ENCODE peak calls at places on chromosomes 13 and 19, in seven cellular contexts. N is esophagus squamous epithelium, W is K562, K is prostate gland, E is heart left ventricle, L is body of pancreas, F is sigmoid colon. B is an unnamed sample.

GRCh38 chr19:23698711-23699520 is 11.9 kb upstream of the ZNF675 start:
- DNase-seq in N (no peak), W (peak), K (no peak), E (no peak), L (peak), F (no peak), B (no peak)

GRCh38 chr13:50226515-50227147 is 211.4 kb downstream of the KCNRG start:
- DNase-seq in N (no peak), W (no peak), K (no peak), E (no peak), L (no peak), F (no peak), B (no peak)

GRCh38 chr13:43020794-43021193 is 2.6 kb upstream of the DNAJC15 start:
- DNase-seq in N (no peak), W (no peak), K (no peak), E (no peak), L (no peak), F (no peak), B (no peak)

GRCh38 chr13:93147946-93148345 is 78.7 kb upstream of the GPC6 start:
- DNase-seq in N (no peak), W (no peak), K (no peak), E (no peak), L (no peak), F (no peak), B (peak)

GRCh38 chr13:33281951-33282595 is 3.5 kb downstream of the STARD13 start:
- DNase-seq in N (no peak), W (no peak), K (no peak), E (no peak), L (no peak), F (no peak), B (no peak)

GRCh38 chr19:2469102-2469914 is 6.6 kb upstream of the GADD45B start:
- DNase-seq in N (no peak), W (no peak), K (no peak), E (no peak), L (no peak), F (no peak), B (peak)

GRCh38 chr13:39462456-39462855 is 140.5 kb downstream of the LHFPL6 start:
- DNase-seq in N (no peak), W (no peak), K (peak), E (no peak), L (no peak), F (no peak), B (no peak)

GRCh38 chr19:52949422-52949821 is 13.3 kb downstream of the ZNF816 start:
- DNase-seq in N (no peak), W (no peak), K (no peak), E (no peak), L (no peak), F (no peak), B (no peak)

GRCh38 chr19:2408247-2408646 is 19.1 kb downstream of the TIMM13 start:
- DNase-seq in N (no peak), W (no peak), K (no peak), E (no peak), L (no peak), F (no peak), B (no peak)

GRCh38 chr13:57443494-57443893 is 188.1 kb upstream of the PCDH17 start:
- DNase-seq in N (no peak), W (no peak), K (no peak), E (no peak), L (no peak), F (no peak), B (no peak)

GRCh38 chr13:60509601-60510386 is 112.8 kb downstream of the TDRD3 start:
- DNase-seq in N (no peak), W (no peak), K (no peak), E (no peak), L (no peak), F (no peak), B (no peak)

GRCh38 chr19:45918721-45919120 is 4.1 kb upstream of the NANOS2 start:
- DNase-seq in N (no peak), W (no peak), K (no peak), E (no peak), L (no peak), F (no peak), B (no peak)

GRCh38 chr19:43966079-43966694 is 15.2 kb downstream of the ZNF221 start:
- DNase-seq in N (no peak), W (no peak), K (no peak), E (no peak), L (no peak), F (no peak), B (no peak)

GRCh38 chr19:57850553-57851017 is 926 bp downstream of the ZNF587 start:
- DNase-seq in N (no peak), W (peak), K (peak), E (no peak), L (peak), F (no peak), B (no peak)

GRCh38 chr13:81480634-81481033 is 1139.7 kb upstream of the SPRY2 start:
- DNase-seq in N (no peak), W (no peak), K (no peak), E (no peak), L (no peak), F (no peak), B (no peak)

GRCh38 chr13:114174529-114174941 is 4.5 kb upstream of the CFAP97D2 start:
- DNase-seq in N (no peak), W (no peak), K (no peak), E (no peak), L (no peak), F (no peak), B (no peak)

GRCh38 chr13:37878921-37879320 is 9.3 kb upstream of the TRPC4 start:
- DNase-seq in N (no peak), W (no peak), K (no peak), E (no peak), L (no peak), F (no peak), B (no peak)

GRCh38 chr13:95391325-95391724 is 90.1 kb upstream of the ABCC4 start:
- DNase-seq in N (no peak), W (no peak), K (no peak), E (no peak), L (no peak), F (no peak), B (no peak)

GRCh38 chr19:50532952-50533351 is 19.2 kb upstream of the ASPDH start:
- DNase-seq in N (no peak), W (no peak), K (no peak), E (no peak), L (no peak), F (no peak), B (no peak)

GRCh38 chr19:19345970-19346369 is 25.3 kb downstream of the MAU2 start:
- DNase-seq in N (no peak), W (no peak), K (no peak), E (no peak), L (no peak), F (no peak), B (no peak)
- TF ChIP-seq POLR2A in N (no peak), W (no peak), K (no peak), E (no peak), L (no peak), F (no peak), B (no peak)

GRCh38 chr19:38705197-38706019 is 38.9 kb downstream of the CAPN12 start:
- DNase-seq in N (no peak), W (no peak), K (no peak), E (no peak), L (no peak), F (no peak), B (no peak)
- TF ChIP-seq POLR2A in N (no peak), W (no peak), K (no peak), E (no peak), L (no peak), F (no peak), B (no peak)

GRCh38 chr19:49339364-49340068 is 4.3 kb downstream of the CD37 start:
- DNase-seq in N (no peak), W (peak), K (peak), E (peak), L (peak), F (peak), B (no peak)
- TF ChIP-seq POLR2A in N (peak), W (no peak), K (peak), E (peak), L (peak), F (no peak), B (no peak)

GRCh38 chr19:16620018-16620417 is 8.0 kb downstream of the MED26 start:
- DNase-seq in N (no peak), W (no peak), K (no peak), E (no peak), L (no peak), F (no peak), B (no peak)

GRCh38 chr19:16619456-16619855 is 8.5 kb downstream of the MED26 start:
- DNase-seq in N (no peak), W (no peak), K (no peak), E (no peak), L (peak), F (peak), B (no peak)

GRCh38 chr19:16620584-16620983 is 7.4 kb downstream of the MED26 start:
- DNase-seq in N (no peak), W (no peak), K (no peak), E (no peak), L (no peak), F (no peak), B (no peak)

GRCh38 chr19:16615788-16616187 is 12.2 kb downstream of the MED26 start:
- DNase-seq in N (no peak), W (peak), K (no peak), E (no peak), L (no peak), F (no peak), B (peak)

DNA sequence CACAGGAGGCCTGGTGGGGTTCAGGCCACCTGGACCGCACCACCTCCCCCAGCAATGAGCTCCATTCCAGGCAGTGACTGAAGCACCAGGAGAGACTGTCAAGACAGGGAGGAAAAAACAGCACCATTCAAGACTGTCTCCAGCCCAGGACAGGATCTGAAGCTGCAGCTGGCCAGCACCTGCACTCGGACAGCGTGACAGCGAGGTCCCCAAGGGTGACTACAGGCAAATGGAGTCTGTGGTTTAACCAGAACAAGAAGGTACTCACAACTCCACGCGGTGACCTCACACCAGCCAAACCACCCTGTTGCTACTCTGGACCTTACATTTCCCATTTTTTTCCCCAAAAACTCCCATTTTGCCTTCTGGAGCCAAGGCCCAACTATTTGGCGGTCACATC is 9.8 kb downstream of the MED26 start:
- DNase-seq in N (no peak), W (no peak), K (no peak), E (no peak), L (no peak), F (no peak), B (no peak)
- TF ChIP-seq POLR2A in N (no peak), W (no peak), K (no peak), E (no peak), L (no peak), F (no peak), B (no peak)

DNA sequence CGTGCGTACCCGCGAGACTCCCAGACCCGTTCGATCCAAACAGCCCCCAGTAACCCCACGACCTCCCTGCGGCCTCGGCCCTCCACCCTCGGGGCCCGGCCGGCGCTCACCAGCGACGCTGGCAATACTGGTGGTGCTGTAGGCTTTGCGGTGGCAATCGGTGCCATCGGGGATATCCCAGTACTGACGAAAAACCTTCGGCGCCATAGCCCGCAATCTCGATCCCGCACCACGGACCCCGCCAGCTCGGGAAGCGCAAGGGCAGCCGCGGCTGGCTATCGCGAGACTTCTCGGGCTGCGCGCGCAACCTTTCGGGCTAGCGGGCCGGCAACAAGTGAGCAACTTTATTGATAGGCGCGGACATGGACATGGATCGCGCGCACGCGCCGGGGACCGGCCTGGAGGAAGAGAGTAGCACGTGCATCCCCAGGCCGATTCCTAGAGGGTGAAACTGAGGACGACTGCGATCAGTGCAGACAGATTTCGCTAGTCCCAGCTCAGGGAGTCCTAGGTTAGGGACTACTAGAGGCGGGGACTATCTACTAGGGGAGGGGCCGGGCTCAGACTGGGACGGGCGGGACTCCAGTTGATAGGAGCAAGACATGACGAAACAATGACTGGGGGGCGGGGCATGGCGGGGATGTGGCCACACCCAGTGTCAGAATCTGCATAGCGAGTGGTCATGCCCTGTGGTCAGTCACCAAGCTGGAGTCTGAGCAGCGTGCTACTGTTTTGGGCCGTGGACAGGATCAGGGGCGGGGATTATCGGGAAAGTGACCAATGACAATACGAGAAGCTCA is at the start of gene NDUFA11:
- DNase-seq in N (peak), W (peak), K (peak), E (peak), L (peak), F (peak), B (peak)
- TF ChIP-seq POLR2A in N (peak), W (peak), K (peak), E (peak), L (no peak), F (peak), B (peak)

GRCh38 chr13:110471833-110472162 is 89.7 kb downstream of the RAB20 start:
- DNase-seq in N (no peak), W (peak), K (no peak), E (no peak), L (peak), F (peak), B (peak)
- TF ChIP-seq POLR2A in N (no peak), W (no peak), K (no peak), E (no peak), L (no peak), F (no peak), B (no peak)